ENCODE peak calls at places on chromosomes 7 and 10, in ten cellular contexts. One of them, this sample, is unnamed.

GRCh38 chr7:100801833-100802568 is 25.3 kb downstream of the EPHB4 start:
- DNase-seq in astrocyte: peak
- DNase-seq in mesothelial cell of epicardium: peak
- DNase-seq in SK-N-DZ: no peak
- DNase-seq in stimulated activated CD8-positive, alpha-beta memory T cell treated with anti-CD3 and anti-CD28 coated beads, Interleukin-15, amount 100 ng/mL, for 24 hours: no peak
- DNase-seq in pancreas: peak
- DNase-seq in NCI-H1105: peak
- DNase-seq in small intestine: peak
- DNase-seq in GM04503: peak
- DNase-seq in NCI-H2029: no peak
- DNase-seq in this sample: peak

GRCh38 chr10:48439031-48439430 is 132.6 kb downstream of the MAPK8 start:
- DNase-seq in astrocyte: peak
- DNase-seq in mesothelial cell of epicardium: no peak
- DNase-seq in SK-N-DZ: no peak
- DNase-seq in stimulated activated CD8-positive, alpha-beta memory T cell treated with anti-CD3 and anti-CD28 coated beads, Interleukin-15, amount 100 ng/mL, for 24 hours: no peak
- DNase-seq in pancreas: no peak
- DNase-seq in NCI-H1105: no peak
- DNase-seq in small intestine: no peak
- DNase-seq in GM04503: peak
- DNase-seq in NCI-H2029: no peak
- DNase-seq in this sample: no peak

GRCh38 chr7:114889646-114890285 is 32.1 kb upstream of the MDFIC start:
- DNase-seq in astrocyte: peak
- DNase-seq in mesothelial cell of epicardium: no peak
- DNase-seq in SK-N-DZ: no peak
- DNase-seq in stimulated activated CD8-positive, alpha-beta memory T cell treated with anti-CD3 and anti-CD28 coated beads, Interleukin-15, amount 100 ng/mL, for 24 hours: no peak
- DNase-seq in pancreas: no peak
- DNase-seq in NCI-H1105: no peak
- DNase-seq in small intestine: peak
- DNase-seq in GM04503: peak
- DNase-seq in NCI-H2029: no peak
- DNase-seq in this sample: no peak

GRCh38 chr7:108014747-108015682 is 12.1 kb upstream of the LAMB1 start:
- DNase-seq in astrocyte: peak
- DNase-seq in mesothelial cell of epicardium: no peak
- DNase-seq in SK-N-DZ: no peak
- DNase-seq in stimulated activated CD8-positive, alpha-beta memory T cell treated with anti-CD3 and anti-CD28 coated beads, Interleukin-15, amount 100 ng/mL, for 24 hours: no peak
- DNase-seq in pancreas: no peak
- DNase-seq in NCI-H1105: no peak
- DNase-seq in small intestine: peak
- DNase-seq in GM04503: no peak
- DNase-seq in NCI-H2029: no peak
- DNase-seq in this sample: no peak

GRCh38 chr7:127437772-127438330 is 45.3 kb upstream of the ZNF800 start:
- DNase-seq in astrocyte: peak
- DNase-seq in mesothelial cell of epicardium: no peak
- DNase-seq in SK-N-DZ: no peak
- DNase-seq in stimulated activated CD8-positive, alpha-beta memory T cell treated with anti-CD3 and anti-CD28 coated beads, Interleukin-15, amount 100 ng/mL, for 24 hours: no peak
- DNase-seq in pancreas: no peak
- DNase-seq in NCI-H1105: no peak
- DNase-seq in small intestine: no peak
- DNase-seq in GM04503: peak
- DNase-seq in NCI-H2029: no peak
- DNase-seq in this sample: no peak

GRCh38 chr10:71999360-72000072 is 35.3 kb downstream of the CHST3 start:
- DNase-seq in astrocyte: peak
- DNase-seq in mesothelial cell of epicardium: peak
- DNase-seq in SK-N-DZ: no peak
- DNase-seq in stimulated activated CD8-positive, alpha-beta memory T cell treated with anti-CD3 and anti-CD28 coated beads, Interleukin-15, amount 100 ng/mL, for 24 hours: no peak
- DNase-seq in pancreas: no peak
- DNase-seq in NCI-H1105: peak
- DNase-seq in small intestine: no peak
- DNase-seq in GM04503: no peak
- DNase-seq in NCI-H2029: no peak
- DNase-seq in this sample: peak

GRCh38 chr7:84013616-84014240 is 180.9 kb downstream of the SEMA3A start:
- DNase-seq in astrocyte: no peak
- DNase-seq in mesothelial cell of epicardium: no peak
- DNase-seq in SK-N-DZ: no peak
- DNase-seq in stimulated activated CD8-positive, alpha-beta memory T cell treated with anti-CD3 and anti-CD28 coated beads, Interleukin-15, amount 100 ng/mL, for 24 hours: no peak
- DNase-seq in pancreas: no peak
- DNase-seq in NCI-H1105: no peak
- DNase-seq in small intestine: no peak
- DNase-seq in GM04503: no peak
- DNase-seq in NCI-H2029: no peak
- DNase-seq in this sample: no peak

GRCh38 chr7:13920053-13920697 is 69.3 kb downstream of the ETV1 start:
- DNase-seq in astrocyte: peak
- DNase-seq in mesothelial cell of epicardium: peak
- DNase-seq in SK-N-DZ: peak
- DNase-seq in stimulated activated CD8-positive, alpha-beta memory T cell treated with anti-CD3 and anti-CD28 coated beads, Interleukin-15, amount 100 ng/mL, for 24 hours: no peak
- DNase-seq in pancreas: no peak
- DNase-seq in NCI-H1105: peak
- DNase-seq in small intestine: peak
- DNase-seq in GM04503: peak
- DNase-seq in NCI-H2029: peak
- DNase-seq in this sample: no peak

GRCh38 chr10:71989658-71990454 is 25.7 kb downstream of the CHST3 start:
- DNase-seq in astrocyte: no peak
- DNase-seq in mesothelial cell of epicardium: no peak
- DNase-seq in SK-N-DZ: no peak
- DNase-seq in stimulated activated CD8-positive, alpha-beta memory T cell treated with anti-CD3 and anti-CD28 coated beads, Interleukin-15, amount 100 ng/mL, for 24 hours: no peak
- DNase-seq in pancreas: no peak
- DNase-seq in NCI-H1105: no peak
- DNase-seq in small intestine: peak
- DNase-seq in GM04503: no peak
- DNase-seq in NCI-H2029: no peak
- DNase-seq in this sample: no peak

GRCh38 chr7:1060315-1061080 is 16.2 kb downstream of the GPR146 start:
- DNase-seq in astrocyte: no peak
- DNase-seq in mesothelial cell of epicardium: no peak
- DNase-seq in SK-N-DZ: no peak
- DNase-seq in stimulated activated CD8-positive, alpha-beta memory T cell treated with anti-CD3 and anti-CD28 coated beads, Interleukin-15, amount 100 ng/mL, for 24 hours: no peak
- DNase-seq in pancreas: no peak
- DNase-seq in NCI-H1105: no peak
- DNase-seq in small intestine: no peak
- DNase-seq in GM04503: no peak
- DNase-seq in NCI-H2029: no peak
- DNase-seq in this sample: peak

GRCh38 chr7:130700760-130701159 is 14.4 kb upstream of the TSGA13 start:
- DNase-seq in astrocyte: no peak
- DNase-seq in mesothelial cell of epicardium: no peak
- DNase-seq in SK-N-DZ: no peak
- DNase-seq in stimulated activated CD8-positive, alpha-beta memory T cell treated with anti-CD3 and anti-CD28 coated beads, Interleukin-15, amount 100 ng/mL, for 24 hours: no peak
- DNase-seq in pancreas: no peak
- DNase-seq in NCI-H1105: no peak
- DNase-seq in small intestine: no peak
- DNase-seq in GM04503: no peak
- DNase-seq in NCI-H2029: no peak
- DNase-seq in this sample: no peak

GRCh38 chr7:107045980-107046379 is 1.5 kb downstream of the PRKAR2B start:
- DNase-seq in astrocyte: peak
- DNase-seq in mesothelial cell of epicardium: no peak
- DNase-seq in SK-N-DZ: no peak
- DNase-seq in stimulated activated CD8-positive, alpha-beta memory T cell treated with anti-CD3 and anti-CD28 coated beads, Interleukin-15, amount 100 ng/mL, for 24 hours: no peak
- DNase-seq in pancreas: no peak
- DNase-seq in NCI-H1105: no peak
- DNase-seq in small intestine: peak
- DNase-seq in GM04503: peak
- DNase-seq in NCI-H2029: peak
- DNase-seq in this sample: no peak

GRCh38 chr7:55512635-55513034 is 59.7 kb downstream of the VOPP1 start:
- DNase-seq in astrocyte: no peak
- DNase-seq in mesothelial cell of epicardium: no peak
- DNase-seq in SK-N-DZ: no peak
- DNase-seq in stimulated activated CD8-positive, alpha-beta memory T cell treated with anti-CD3 and anti-CD28 coated beads, Interleukin-15, amount 100 ng/mL, for 24 hours: no peak
- DNase-seq in pancreas: no peak
- DNase-seq in NCI-H1105: no peak
- DNase-seq in small intestine: no peak
- DNase-seq in GM04503: no peak
- DNase-seq in NCI-H2029: no peak
- DNase-seq in this sample: no peak

GRCh38 chr7:127821146-127821545 is 169.2 kb downstream of the SND1 start:
- DNase-seq in astrocyte: no peak
- DNase-seq in mesothelial cell of epicardium: no peak
- DNase-seq in SK-N-DZ: no peak
- DNase-seq in stimulated activated CD8-positive, alpha-beta memory T cell treated with anti-CD3 and anti-CD28 coated beads, Interleukin-15, amount 100 ng/mL, for 24 hours: no peak
- DNase-seq in pancreas: no peak
- DNase-seq in NCI-H1105: no peak
- DNase-seq in small intestine: no peak
- DNase-seq in GM04503: no peak
- DNase-seq in NCI-H2029: no peak
- DNase-seq in this sample: no peak

GRCh38 chr7:129095258-129095657 is 40.3 kb upstream of the TNPO3 start:
- DNase-seq in astrocyte: no peak
- DNase-seq in mesothelial cell of epicardium: no peak
- DNase-seq in SK-N-DZ: no peak
- DNase-seq in stimulated activated CD8-positive, alpha-beta memory T cell treated with anti-CD3 and anti-CD28 coated beads, Interleukin-15, amount 100 ng/mL, for 24 hours: no peak
- DNase-seq in pancreas: no peak
- DNase-seq in NCI-H1105: no peak
- DNase-seq in small intestine: peak
- DNase-seq in GM04503: no peak
- DNase-seq in NCI-H2029: no peak
- DNase-seq in this sample: no peak

GRCh38 chr7:108660465-108660864 is 90.8 kb downstream of the DNAJB9 start:
- DNase-seq in astrocyte: no peak
- DNase-seq in mesothelial cell of epicardium: no peak
- DNase-seq in SK-N-DZ: peak
- DNase-seq in stimulated activated CD8-positive, alpha-beta memory T cell treated with anti-CD3 and anti-CD28 coated beads, Interleukin-15, amount 100 ng/mL, for 24 hours: no peak
- DNase-seq in pancreas: no peak
- DNase-seq in NCI-H1105: no peak
- DNase-seq in small intestine: no peak
- DNase-seq in GM04503: no peak
- DNase-seq in NCI-H2029: no peak
- DNase-seq in this sample: no peak

GRCh38 chr10:21173964-21174669 is 277.0 kb upstream of the NEBL start:
- DNase-seq in astrocyte: no peak
- DNase-seq in mesothelial cell of epicardium: peak
- DNase-seq in SK-N-DZ: no peak
- DNase-seq in stimulated activated CD8-positive, alpha-beta memory T cell treated with anti-CD3 and anti-CD28 coated beads, Interleukin-15, amount 100 ng/mL, for 24 hours: no peak
- DNase-seq in pancreas: peak
- DNase-seq in NCI-H1105: peak
- DNase-seq in small intestine: peak
- DNase-seq in GM04503: no peak
- DNase-seq in NCI-H2029: peak
- DNase-seq in this sample: peak

GRCh38 chr7:144437370-144438191 is 34.1 kb upstream of the NOBOX start:
- DNase-seq in astrocyte: peak
- DNase-seq in mesothelial cell of epicardium: peak
- DNase-seq in SK-N-DZ: peak
- DNase-seq in stimulated activated CD8-positive, alpha-beta memory T cell treated with anti-CD3 and anti-CD28 coated beads, Interleukin-15, amount 100 ng/mL, for 24 hours: no peak
- DNase-seq in pancreas: no peak
- DNase-seq in NCI-H1105: peak
- DNase-seq in small intestine: peak
- DNase-seq in GM04503: peak
- DNase-seq in NCI-H2029: no peak
- DNase-seq in this sample: peak

GRCh38 chr7:2732959-2733584 is 45.1 kb downstream of the AMZ1 start:
- DNase-seq in astrocyte: peak
- DNase-seq in mesothelial cell of epicardium: no peak
- DNase-seq in SK-N-DZ: no peak
- DNase-seq in stimulated activated CD8-positive, alpha-beta memory T cell treated with anti-CD3 and anti-CD28 coated beads, Interleukin-15, amount 100 ng/mL, for 24 hours: no peak
- DNase-seq in pancreas: peak
- DNase-seq in NCI-H1105: no peak
- DNase-seq in small intestine: peak
- DNase-seq in GM04503: no peak
- DNase-seq in NCI-H2029: peak
- DNase-seq in this sample: peak

GRCh38 chr10:79209831-79210230 is 137.4 kb upstream of the PPIF start:
- DNase-seq in astrocyte: no peak
- DNase-seq in mesothelial cell of epicardium: no peak
- DNase-seq in SK-N-DZ: no peak
- DNase-seq in stimulated activated CD8-positive, alpha-beta memory T cell treated with anti-CD3 and anti-CD28 coated beads, Interleukin-15, amount 100 ng/mL, for 24 hours: no peak
- DNase-seq in pancreas: no peak
- DNase-seq in NCI-H1105: no peak
- DNase-seq in small intestine: no peak
- DNase-seq in GM04503: no peak
- DNase-seq in NCI-H2029: no peak
- DNase-seq in this sample: no peak

GRCh38 chr10:125159932-125160855 is at the start of gene CTBP2:
- DNase-seq in astrocyte: no peak
- DNase-seq in mesothelial cell of epicardium: peak
- DNase-seq in SK-N-DZ: no peak
- DNase-seq in stimulated activated CD8-positive, alpha-beta memory T cell treated with anti-CD3 and anti-CD28 coated beads, Interleukin-15, amount 100 ng/mL, for 24 hours: no peak
- DNase-seq in pancreas: peak
- DNase-seq in NCI-H1105: no peak
- DNase-seq in small intestine: peak
- DNase-seq in GM04503: no peak
- DNase-seq in NCI-H2029: no peak
- DNase-seq in this sample: peak

GRCh38 chr10:70197235-70197952 is 27.1 kb upstream of the SAR1A start:
- DNase-seq in astrocyte: no peak
- DNase-seq in mesothelial cell of epicardium: no peak
- DNase-seq in SK-N-DZ: no peak
- DNase-seq in stimulated activated CD8-positive, alpha-beta memory T cell treated with anti-CD3 and anti-CD28 coated beads, Interleukin-15, amount 100 ng/mL, for 24 hours: no peak
- DNase-seq in pancreas: no peak
- DNase-seq in NCI-H1105: no peak
- DNase-seq in small intestine: no peak
- DNase-seq in GM04503: no peak
- DNase-seq in NCI-H2029: no peak
- DNase-seq in this sample: no peak

GRCh38 chr7:46725838-46726237 is 804.8 kb upstream of the IGFBP3 start:
- DNase-seq in astrocyte: no peak
- DNase-seq in mesothelial cell of epicardium: no peak
- DNase-seq in SK-N-DZ: no peak
- DNase-seq in stimulated activated CD8-positive, alpha-beta memory T cell treated with anti-CD3 and anti-CD28 coated beads, Interleukin-15, amount 100 ng/mL, for 24 hours: no peak
- DNase-seq in pancreas: no peak
- DNase-seq in NCI-H1105: no peak
- DNase-seq in small intestine: no peak
- DNase-seq in GM04503: no peak
- DNase-seq in NCI-H2029: no peak
- DNase-seq in this sample: no peak

GRCh38 chr7:116525913-116526857 is 1.3 kb downstream of the CAV1 start:
- DNase-seq in astrocyte: peak
- DNase-seq in mesothelial cell of epicardium: peak
- DNase-seq in SK-N-DZ: peak
- DNase-seq in stimulated activated CD8-positive, alpha-beta memory T cell treated with anti-CD3 and anti-CD28 coated beads, Interleukin-15, amount 100 ng/mL, for 24 hours: no peak
- DNase-seq in pancreas: peak
- DNase-seq in NCI-H1105: peak
- DNase-seq in small intestine: peak
- DNase-seq in GM04503: no peak
- DNase-seq in NCI-H2029: peak
- DNase-seq in this sample: peak

GRCh38 chr10:115933098-115933497 is 339.9 kb downstream of the GFRA1 start:
- DNase-seq in astrocyte: no peak
- DNase-seq in mesothelial cell of epicardium: no peak
- DNase-seq in SK-N-DZ: no peak
- DNase-seq in stimulated activated CD8-positive, alpha-beta memory T cell treated with anti-CD3 and anti-CD28 coated beads, Interleukin-15, amount 100 ng/mL, for 24 hours: no peak
- DNase-seq in pancreas: no peak
- DNase-seq in NCI-H1105: no peak
- DNase-seq in small intestine: no peak
- DNase-seq in GM04503: no peak
- DNase-seq in NCI-H2029: no peak
- DNase-seq in this sample: no peak

GRCh38 chr7:34104120-34104519 is 198.8 kb downstream of the BMPER start:
- DNase-seq in astrocyte: peak
- DNase-seq in mesothelial cell of epicardium: no peak
- DNase-seq in SK-N-DZ: peak
- DNase-seq in stimulated activated CD8-positive, alpha-beta memory T cell treated with anti-CD3 and anti-CD28 coated beads, Interleukin-15, amount 100 ng/mL, for 24 hours: no peak
- DNase-seq in pancreas: no peak
- DNase-seq in NCI-H1105: no peak
- DNase-seq in small intestine: no peak
- DNase-seq in GM04503: no peak
- DNase-seq in NCI-H2029: no peak
- DNase-seq in this sample: no peak